ENCODE peak calls at places on chromosome 20, in six cellular contexts. M is HCT116, O is PC-3, N is neural progenitor cell, I is OCI-LY7, D is GM23248. E is an unnamed sample. For H3K36me3 and H3K4me1, the result is how much of the 10 kb centered on the place peaks cover.

GRCh38 chr20:43448748-43449535 is 8.8 kb upstream of the SRSF6 start:
- DNase-seq in M (peak), O (peak), N (peak), I (peak), D (peak), E (peak)

GRCh38 chr20:58891686-58892125 is 39.2 kb downstream of the GNAS start:
- DNase-seq in M (no peak), O (peak), N (peak), I (peak), D (peak), E (peak)

GRCh38 chr20:13022401-13023170 is 13.8 kb downstream of the SPTLC3 start:
- DNase-seq in M (no peak), O (peak), N (no peak), I (no peak), D (peak), E (peak)

GRCh38 chr20:39112196-39112743 is 150.1 kb downstream of the DHX35 start:
- DNase-seq in M (peak), O (peak), N (peak), I (peak), D (peak), E (peak)

GRCh38 chr20:10662661-10663458 is 10.9 kb downstream of the JAG1 start:
- DNase-seq in M (no peak), O (no peak), N (no peak), I (no peak), D (no peak), E (no peak)

GRCh38 chr20:51700809-51701285 is 67.3 kb downstream of the ATP9A start:
- DNase-seq in M (peak), O (peak), N (peak), I (peak), D (peak), E (peak)

GRCh38 chr20:10954137-10954840 is 280.5 kb upstream of the JAG1 start:
- DNase-seq in M (no peak), O (peak), N (no peak), I (no peak), D (no peak), E (no peak)

GRCh38 chr20:20092852-20093251 is 40.5 kb downstream of the CFAP61 start:
- DNase-seq in M (no peak), O (no peak), N (no peak), I (no peak), D (no peak), E (no peak)

DNA sequence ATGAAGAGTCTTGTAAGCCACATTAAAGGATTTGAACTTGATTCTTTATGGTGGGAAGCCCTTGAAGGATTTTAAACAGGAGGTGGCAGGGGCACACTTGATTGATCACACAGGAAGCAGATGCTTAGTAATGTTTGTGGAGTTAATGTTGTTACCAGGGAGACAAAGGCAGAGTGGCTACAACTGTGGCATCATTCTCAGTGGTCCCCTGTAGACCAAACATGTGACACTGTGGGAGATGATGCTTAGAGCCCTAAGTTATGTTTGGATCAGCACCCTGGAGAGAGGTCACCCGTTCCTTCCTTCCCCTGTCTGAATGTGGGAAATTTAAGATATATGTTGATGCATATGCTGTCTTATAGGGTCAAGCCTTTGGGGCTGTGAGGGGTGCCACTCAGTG is 53.2 kb downstream of the EIF2S2 start:
- DNase-seq in M (no peak), O (no peak), N (no peak), I (peak), D (peak), E (no peak)
- H3K36me3 ChIP-seq in M (under half), O (under half), N (under half), I (half or more), D (under half), E (under half)

GRCh38 chr20:3797592-3798404 is 1.7 kb downstream of the CDC25B start:
- DNase-seq in M (no peak), O (peak), N (no peak), I (peak), D (no peak), E (no peak)
- H3K4me1 ChIP-seq in M (under half), O (under half), N (under half), I (under half), D (under half), E (under half)

DNA sequence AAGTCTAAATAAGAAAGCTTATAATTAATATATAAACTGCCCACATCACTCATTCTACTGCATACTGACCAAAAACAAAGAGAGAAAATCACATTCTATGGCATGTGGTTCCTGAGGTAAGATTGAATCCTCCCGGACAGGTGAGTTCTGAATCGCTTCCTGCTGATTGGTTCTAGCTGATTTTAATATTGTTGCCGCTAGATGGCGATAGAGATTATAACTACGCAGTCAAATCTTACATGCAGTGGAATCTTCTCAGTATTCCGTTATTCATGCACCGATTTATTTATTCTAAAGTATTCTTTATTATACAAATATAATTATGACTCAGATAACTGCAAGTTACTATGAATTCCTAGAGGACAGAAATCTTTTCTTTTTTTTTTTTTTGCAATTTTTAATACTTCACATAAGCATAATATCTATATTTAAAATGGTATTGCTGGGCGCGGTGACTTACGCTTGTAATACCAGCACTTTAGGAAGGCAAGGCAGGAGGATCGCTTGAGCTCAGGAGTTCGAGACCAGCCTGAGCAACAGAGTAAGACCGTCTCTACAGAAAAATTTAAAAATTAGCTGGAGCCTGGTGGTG is 24.2 kb upstream of the TMX4 start:
- DNase-seq in M (peak), O (peak), N (peak), I (peak), D (peak), E (peak)
- TF ChIP-seq EZH2phosphoT487 in M (no peak), O (no peak), N (no peak), I (no peak), D (no peak), E (no peak)

DNA sequence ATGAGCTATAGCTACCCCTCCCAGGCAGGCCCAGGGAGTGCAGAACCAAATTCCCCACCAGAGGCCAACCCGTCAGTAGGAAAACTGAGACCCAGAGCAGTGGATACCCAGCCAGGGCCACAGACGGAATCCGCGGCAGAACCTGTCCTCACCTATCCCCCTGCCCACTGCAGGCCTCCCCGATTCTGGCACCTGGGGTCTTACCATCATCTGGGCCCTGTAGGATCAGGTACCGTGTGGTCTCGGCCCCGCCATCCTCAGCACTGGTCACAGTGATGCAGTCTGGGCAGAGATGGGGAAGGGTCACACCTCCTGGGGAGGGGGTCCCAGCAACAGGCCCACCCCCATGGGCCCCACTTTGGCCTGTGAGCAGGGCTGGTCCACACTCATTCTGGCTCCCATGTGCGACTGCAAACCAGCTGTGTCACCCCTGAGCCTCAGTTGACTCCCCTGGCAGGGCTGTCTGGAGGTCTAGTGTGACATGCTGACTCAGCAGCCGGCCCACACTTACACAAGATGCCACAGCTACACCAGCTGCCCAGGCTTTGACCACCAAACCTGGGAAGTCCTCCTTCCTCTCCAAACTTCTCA is 3.8 kb downstream of the ZNF335 start:
- DNase-seq in M (no peak), O (no peak), N (no peak), I (no peak), D (peak), E (no peak)
- H3K36me3 ChIP-seq in M (under half), O (under half), N (under half), I (half or more), D (under half), E (under half)

DNA sequence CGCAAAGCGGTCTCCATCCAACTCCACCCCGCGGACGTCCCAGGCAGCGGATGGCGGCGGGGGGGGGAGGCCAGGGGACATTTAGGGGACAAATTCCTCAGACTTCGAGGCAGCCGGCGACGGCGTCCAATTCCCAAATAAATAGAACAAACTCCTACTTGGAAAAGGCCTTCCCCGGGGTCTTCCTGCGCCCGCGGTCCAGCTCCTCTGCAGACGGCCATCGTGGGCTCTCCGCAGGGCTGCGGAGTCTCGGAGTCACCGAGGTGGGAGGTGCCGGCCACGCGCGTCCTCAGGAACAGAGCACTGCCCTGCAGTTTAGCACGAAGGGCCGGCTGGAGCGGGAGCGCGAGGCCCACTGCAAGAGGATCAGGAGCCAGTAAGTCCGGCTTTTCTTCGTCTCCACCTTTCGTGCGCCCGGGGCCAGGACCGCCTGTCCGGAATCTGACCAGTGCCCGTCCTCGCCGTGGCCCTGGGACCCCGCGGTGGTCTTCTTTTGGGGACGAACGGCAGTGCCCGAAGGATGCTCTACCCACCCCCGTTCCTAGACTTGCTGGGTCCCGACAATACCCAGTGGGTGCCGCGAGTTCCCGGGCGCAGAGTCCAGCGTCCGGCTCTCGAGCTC is 1.4 kb downstream of the BHLHE23 start:
- DNase-seq in M (no peak), O (no peak), N (peak), I (no peak), D (no peak), E (no peak)
- H3K4me1 ChIP-seq in M (under half), O (under half), N (under half), I (under half), D (under half), E (under half)

DNA sequence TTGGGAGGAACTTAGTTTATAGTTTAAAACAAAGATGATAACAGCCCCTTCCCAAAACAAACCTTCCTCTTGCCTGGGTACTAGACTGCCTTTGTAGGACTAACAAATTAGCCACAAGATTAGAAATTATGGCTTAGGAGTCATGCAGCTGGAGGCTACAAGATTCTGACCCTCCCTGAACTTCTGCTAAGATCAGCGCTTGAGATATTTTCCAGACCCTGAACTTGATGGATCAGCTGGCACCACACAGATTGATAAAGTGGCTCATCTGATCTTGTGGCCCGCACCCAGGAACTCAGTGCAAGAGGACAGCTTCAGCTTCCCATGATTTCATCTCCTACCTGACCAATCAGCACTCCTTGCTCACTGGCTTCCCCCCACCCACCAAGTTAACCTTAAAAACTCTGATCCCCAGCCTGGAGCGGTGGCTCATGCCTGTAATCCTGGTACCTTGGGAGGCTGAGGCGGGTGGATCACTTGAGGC is 5.9 kb upstream of the SERINC3 start:
- DNase-seq in M (no peak), O (no peak), N (no peak), I (no peak), D (no peak), E (no peak)
- TF ChIP-seq EZH2phosphoT487 in M (no peak), O (no peak), N (no peak), I (no peak), D (no peak), E (no peak)

DNA sequence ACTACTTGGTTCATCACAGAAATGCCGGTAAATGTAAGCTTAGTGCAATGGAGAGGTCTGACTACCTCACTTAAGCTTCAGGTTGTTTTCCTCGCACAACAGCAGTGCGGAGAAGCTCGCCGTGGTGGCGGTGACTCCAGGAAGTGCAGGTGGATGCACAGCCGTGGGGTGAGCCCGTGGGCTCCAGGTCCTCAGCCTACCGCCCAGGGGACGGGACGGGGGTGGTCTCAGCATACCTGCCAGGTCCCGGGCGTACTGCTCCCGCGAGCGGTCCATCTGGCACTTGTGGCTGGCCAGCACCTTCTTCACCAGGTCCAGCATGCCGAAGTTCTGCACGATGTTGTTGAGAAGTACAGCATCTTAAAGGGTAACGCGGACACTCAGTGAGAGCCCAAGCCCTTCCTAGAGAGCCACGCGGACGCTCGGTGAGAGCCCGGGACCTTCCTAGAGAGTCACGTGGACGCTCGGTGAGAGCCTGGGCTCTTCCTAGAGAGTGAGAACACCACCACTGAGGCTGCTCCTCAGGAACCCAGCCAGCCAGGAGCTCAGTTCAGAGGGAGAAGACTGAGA is 17.8 kb upstream of the HELZ2 start:
- DNase-seq in M (no peak), O (no peak), N (no peak), I (no peak), D (no peak), E (no peak)
- H3K36me3 ChIP-seq in M (under half), O (under half), N (under half), I (under half), D (under half), E (under half)

GRCh38 chr20:50281831-50282591 is 91.4 kb downstream of the CEBPB start:
- DNase-seq in M (no peak), O (no peak), N (peak), I (peak), D (no peak), E (no peak)
- H3K4me1 ChIP-seq in M (half or more), O (under half), N (under half), I (under half), D (under half), E (under half)

E was measured in hepatocyte.